ENCODE peak calls at places on chromosomes 1 and 21, in seven cellular contexts. I, X, B, Z, R, O and Q are unnamed samples.

GRCh38 chr1:62515055-62515454 is 78.2 kb downstream of the USP1 start:
- DNase-seq in I (no peak), X (no peak), B (no peak), Z (peak; percentile 7), R (no peak), O (no peak), Q (no peak)

GRCh38 chr1:152912900-152913299 is 4.6 kb downstream of the IVL start:
- DNase-seq in I (no peak), X (no peak), B (no peak), Z (no peak), R (no peak), O (no peak), Q (no peak)

GRCh38 chr1:16068356-16069270 is 4.8 kb downstream of the FAM131C start:
- DNase-seq in I (no peak), X (peak; percentile 81), B (peak; percentile 54), Z (no peak), R (no peak), O (no peak), Q (no peak)

GRCh38 chr1:7915826-7916225 is 24.8 kb downstream of the TNFRSF9 start:
- DNase-seq in I (no peak), X (no peak), B (no peak), Z (no peak), R (no peak), O (no peak), Q (no peak)

GRCh38 chr1:216416488-216416887 is 6.8 kb downstream of the USH2A start:
- DNase-seq in I (no peak), X (no peak), B (no peak), Z (no peak), R (no peak), O (no peak), Q (no peak)

GRCh38 chr1:23282967-23283366 is 61.1 kb downstream of the HNRNPR start:
- DNase-seq in I (no peak), X (no peak), B (no peak), Z (peak; percentile 80), R (peak; percentile 16), O (no peak), Q (peak; percentile 44)

GRCh38 chr1:236759252-236759859 is 35.7 kb upstream of the MTR start:
- DNase-seq in I (peak; percentile 73), X (no peak), B (no peak), Z (peak; percentile 3), R (peak; percentile 8), O (peak; percentile 66), Q (peak; percentile 3)

GRCh38 chr1:183236158-183236725 is 50.2 kb downstream of the LAMC2 start:
- DNase-seq in I (peak; percentile 68), X (no peak), B (no peak), Z (no peak), R (no peak), O (no peak), Q (no peak)

GRCh38 chr21:33451634-33452071 is 28.1 kb downstream of the TMEM50B start:
- DNase-seq in I (no peak), X (no peak), B (peak; percentile 51), Z (no peak), R (no peak), O (no peak), Q (no peak)

GRCh38 chr1:229231754-229232119 is 39.2 kb upstream of the RAB4A start:
- DNase-seq in I (no peak), X (no peak), B (no peak), Z (no peak), R (no peak), O (no peak), Q (no peak)

GRCh38 chr1:34795916-34796315 is 3.1 kb downstream of the GJA4 start:
- DNase-seq in I (no peak), X (no peak), B (no peak), Z (no peak), R (no peak), O (no peak), Q (no peak)

GRCh38 chr21:27954806-27955205 is 987.9 kb upstream of the ADAMTS5 start:
- DNase-seq in I (no peak), X (no peak), B (no peak), Z (peak; percentile 79), R (peak; percentile 52), O (no peak), Q (peak; percentile 44)

GRCh38 chr1:89894210-89894668 is 73.4 kb downstream of the LRRC8D start:
- DNase-seq in I (no peak), X (no peak), B (no peak), Z (no peak), R (peak; percentile 71), O (no peak), Q (peak; percentile 40)

GRCh38 chr1:98389809-98390208 is 271.7 kb upstream of the SNX7 start:
- DNase-seq in I (no peak), X (no peak), B (no peak), Z (peak; percentile 70), R (peak; percentile 45), O (no peak), Q (no peak)

GRCh38 chr1:207954104-207954503 is 43.2 kb upstream of the CD34 start:
- DNase-seq in I (no peak), X (no peak), B (no peak), Z (no peak), R (no peak), O (no peak), Q (no peak)

GRCh38 chr1:12629974-12630760 is 12.2 kb upstream of the DHRS3 start:
- DNase-seq in I (no peak), X (no peak), B (no peak), Z (no peak), R (no peak), O (no peak), Q (no peak)

GRCh38 chr1:232627645-232628334 is 2.1 kb downstream of the SIPA1L2 start:
- DNase-seq in I (peak; percentile 60), X (no peak), B (no peak), Z (no peak), R (no peak), O (no peak), Q (no peak)

GRCh38 chr1:200090252-200091159 is 63.0 kb downstream of the NR5A2 start:
- DNase-seq in I (peak; percentile 26), X (no peak), B (no peak), Z (no peak), R (no peak), O (no peak), Q (no peak)

GRCh38 chr1:38235705-38236104 is 189.1 kb upstream of the POU3F1 start:
- DNase-seq in I (no peak), X (peak; percentile 5), B (no peak), Z (peak; percentile 59), R (no peak), O (no peak), Q (peak; percentile 14)

GRCh38 chr1:18537386-18538306 is 56.9 kb downstream of the KLHDC7A start:
- DNase-seq in I (no peak), X (no peak), B (peak; percentile 16), Z (no peak), R (no peak), O (no peak), Q (no peak)

GRCh38 chr1:204091787-204092312 is 18.9 kb downstream of the SOX13 start:
- DNase-seq in I (no peak), X (no peak), B (no peak), Z (no peak), R (no peak), O (no peak), Q (no peak)

GRCh38 chr1:212221801-212222200 is 63.4 kb upstream of the PPP2R5A start:
- DNase-seq in I (no peak), X (no peak), B (no peak), Z (no peak), R (no peak), O (no peak), Q (no peak)

GRCh38 chr1:10644307-10645128 is 151.9 kb downstream of the CASZ1 start:
- DNase-seq in I (no peak), X (no peak), B (no peak), Z (no peak), R (no peak), O (no peak), Q (no peak)

DNA sequence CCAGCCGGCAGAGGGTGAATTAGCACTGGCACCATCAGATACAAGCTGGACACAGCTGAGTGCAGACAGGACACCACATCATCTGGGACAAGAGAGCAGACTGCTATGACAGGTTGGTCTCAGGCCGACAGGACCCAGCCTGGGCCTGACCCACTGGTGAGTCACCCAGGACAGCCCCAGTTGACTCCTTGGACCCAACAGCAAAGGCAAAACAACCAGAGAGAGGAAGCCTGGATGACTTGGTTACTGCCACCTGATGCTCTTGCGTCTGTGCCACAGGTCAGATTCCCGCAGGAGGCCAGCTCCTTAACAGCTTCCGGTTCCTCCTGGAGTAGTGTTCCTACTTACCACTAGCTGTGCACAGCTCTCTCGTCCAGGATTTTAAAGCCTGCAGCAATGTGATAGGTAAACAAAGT is 18.5 kb downstream of the CCN1 start:
- DNase-seq in I (no peak), X (no peak), B (no peak), Z (no peak), R (no peak), O (no peak), Q (no peak)
- TF ChIP-seq CTCF in I (no peak), X (no peak), B (no peak), Z (no peak), R (no peak), O (no peak), Q (no peak)

GRCh38 chr1:202200112-202200548 is 6.5 kb downstream of the LGR6 start:
- DNase-seq in I (no peak), X (no peak), B (peak; percentile 36), Z (no peak), R (no peak), O (no peak), Q (no peak)
- TF ChIP-seq CTCF in I (no peak), X (no peak), B (no peak), Z (no peak), R (no peak), O (no peak), Q (no peak)

GRCh38 chr1:177448652-177449351 is 278.0 kb downstream of the BRINP2 start:
- DNase-seq in I (no peak), X (no peak), B (no peak), Z (no peak), R (no peak), O (no peak), Q (no peak)

GRCh38 chr1:177451191-177451590 is 280.4 kb downstream of the BRINP2 start:
- DNase-seq in I (no peak), X (no peak), B (peak; percentile 32), Z (no peak), R (no peak), O (no peak), Q (no peak)
- TF ChIP-seq CTCF in I (no peak), X (no peak), B (no peak), Z (no peak), R (no peak), O (no peak), Q (no peak)

DNA sequence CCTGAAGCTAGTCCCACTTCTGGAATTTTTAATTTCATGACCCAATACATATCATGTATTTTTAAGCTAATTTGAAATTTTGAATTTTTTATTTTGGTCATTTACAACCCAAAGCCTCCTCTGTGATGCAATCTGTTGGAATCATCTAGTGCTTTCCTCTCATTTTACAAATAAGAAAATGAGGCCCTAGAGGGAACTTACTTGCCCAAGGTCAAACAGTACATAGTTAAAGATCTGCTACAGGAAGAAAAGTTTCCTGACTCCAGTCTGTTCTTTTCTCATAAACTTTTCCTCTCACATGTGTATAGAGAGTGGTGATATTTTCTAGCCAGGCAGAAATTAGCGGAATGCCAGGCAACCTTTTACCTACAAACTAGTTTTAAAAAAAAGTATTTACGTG is 59.3 kb upstream of the DPT start:
- DNase-seq in I (no peak), X (no peak), B (no peak), Z (no peak), R (no peak), O (no peak), Q (no peak)
- TF ChIP-seq CTCF in I (no peak), X (no peak), B (no peak), Z (no peak), R (no peak), O (no peak), Q (no peak)

GRCh38 chr1:61419681-61420080 is 305.3 kb downstream of the TM2D1 start:
- DNase-seq in I (no peak), X (no peak), B (no peak), Z (no peak), R (no peak), O (no peak), Q (no peak)
- TF ChIP-seq CTCF in I (no peak), X (no peak), B (no peak), Z (no peak), R (no peak), O (no peak), Q (no peak)